ENCODE peak calls at places on chromosomes 2 and 18, in ten cellular contexts. X, Q, A, T, N, U, O, I, J and B are unnamed samples.

GRCh38 chr18:51405683-51406477 is 208.4 kb upstream of the MEX3C start:
- DNase-seq in A (no peak), U (no peak), Q (no peak), I (no peak), J (no peak), X (no peak), T (no peak), N (no peak), O (no peak), B (no peak)

GRCh38 chr2:70498054-70498453 is 55.6 kb downstream of the TGFA start:
- DNase-seq in J (no peak), X (no peak), T (no peak), Q (no peak), I (peak; percentile 51), N (peak; percentile 51), O (peak; percentile 8), U (no peak), A (peak; percentile 13), B (peak; percentile 4)

GRCh38 chr2:98900721-98901120 is 35.3 kb downstream of the CRACDL start:
- DNase-seq in N (no peak), T (no peak), U (no peak), J (no peak), X (peak; percentile 49), Q (no peak), I (no peak), O (no peak), A (no peak), B (no peak)

GRCh38 chr2:15640291-15640711 is 48.6 kb downstream of the DDX1 start:
- DNase-seq in U (no peak), J (no peak), I (peak; percentile 11), A (peak; percentile 64), N (no peak), T (no peak), X (no peak), Q (no peak), O (peak; percentile 95), B (no peak)

GRCh38 chr2:208657468-208657867 is 250.9 kb downstream of the PTH2R start:
- DNase-seq in N (peak; percentile 3), I (peak; percentile 8), X (no peak), A (no peak), U (no peak), J (no peak), Q (no peak), T (no peak), O (no peak), B (no peak)

GRCh38 chr2:158487419-158487818 is 30.7 kb downstream of the PKP4 start:
- DNase-seq in A (peak; percentile 62), Q (no peak), O (peak; percentile 86), I (no peak), T (no peak), N (no peak), X (no peak), J (no peak), U (no peak), B (no peak)

GRCh38 chr2:206798009-206798408 is 32.6 kb downstream of the FASTKD2 start:
- DNase-seq in I (no peak), X (no peak), T (no peak), J (no peak), U (no peak), O (no peak), A (no peak), N (peak; percentile 5), Q (no peak), B (no peak)

GRCh38 chr2:232857158-232857563 is 12.9 kb upstream of the SNORC start:
- DNase-seq in J (no peak), I (peak; percentile 86), A (no peak), N (no peak), U (no peak), T (no peak), O (peak; percentile 56), X (no peak), Q (no peak), B (no peak)

GRCh38 chr2:161090401-161090800 is 69.8 kb upstream of the TANK start:
- DNase-seq in J (no peak), N (no peak), Q (peak; percentile 17), O (peak; percentile 64), A (no peak), X (no peak), U (peak; percentile 6), T (no peak), I (no peak), B (no peak)

GRCh38 chr18:54532962-54533361 is 58.1 kb upstream of the DYNAP start:
- DNase-seq in X (no peak), A (no peak), N (peak; percentile 30), U (no peak), T (no peak), J (no peak), Q (no peak), I (no peak), O (no peak), B (peak; percentile 12)

GRCh38 chr2:74740395-74741075 is 86.5 kb downstream of the SEMA4F start:
- DNase-seq in T (peak; percentile 45), U (no peak), X (no peak), I (peak; percentile 93), N (no peak), Q (peak; percentile 85), J (no peak), A (peak; percentile 99), O (peak; percentile 66), B (no peak)

GRCh38 chr2:234951386-234952269 is at the start of gene SH3BP4:
- DNase-seq in U (no peak), I (peak; percentile 78), A (peak; percentile 50), X (peak; percentile 86), T (peak; percentile 92), N (no peak), J (peak; percentile 72), O (peak; percentile 81), Q (peak; percentile 87), B (no peak)

GRCh38 chr18:24987933-24988840 is 363.8 kb downstream of the ZNF521 start:
- DNase-seq in O (no peak), Q (no peak), T (peak; percentile 52), J (no peak), I (no peak), U (no peak), N (no peak), A (no peak), X (peak; percentile 72), B (no peak)

GRCh38 chr2:74333175-74333574 is 10.0 kb downstream of the SLC4A5 start:
- DNase-seq in I (peak; percentile 56), T (no peak), X (no peak), Q (peak; percentile 24), J (no peak), N (peak; percentile 35), O (peak; percentile 74), A (peak; percentile 20), U (no peak), B (peak; percentile 36)

GRCh38 chr2:112627060-112628040 is 18.4 kb upstream of the SLC20A1 start:
- DNase-seq in I (peak; percentile 91), Q (no peak), T (peak; percentile 55), A (peak; percentile 96), J (no peak), O (peak; percentile 95), X (peak; percentile 84), U (no peak), N (no peak), B (no peak)

GRCh38 chr2:33411765-33412164 is 64.7 kb upstream of the RASGRP3 start:
- DNase-seq in A (peak; percentile 66), J (no peak), X (no peak), U (no peak), Q (no peak), N (no peak), O (peak; percentile 91), I (no peak), T (no peak), B (no peak)

GRCh38 chr2:83104202-83104601 is 1354.9 kb downstream of the SUCLG1 start:
- DNase-seq in X (no peak), A (no peak), I (no peak), T (no peak), J (no peak), N (no peak), U (no peak), Q (no peak), O (no peak), B (no peak)

GRCh38 chr2:7671312-7671711 is 754.1 kb downstream of the RNF144A start:
- DNase-seq in A (no peak), X (peak; percentile 75), U (no peak), T (peak; percentile 81), Q (no peak), N (no peak), J (no peak), O (no peak), I (no peak), B (no peak)

GRCh38 chr2:15281681-15282080 is 279.5 kb downstream of the NBAS start:
- DNase-seq in X (no peak), I (no peak), N (no peak), T (no peak), O (no peak), A (no peak), J (no peak), Q (no peak), U (no peak), B (no peak)

GRCh38 chr2:227592694-227593387 is 5.9 kb upstream of the SCYGR2 start:
- DNase-seq in T (no peak), A (no peak), Q (no peak), X (no peak), O (peak; percentile 34), N (no peak), U (no peak), J (no peak), I (no peak), B (no peak)

GRCh38 chr2:75456825-75457224 is 103.9 kb downstream of the EVA1A start:
- DNase-seq in I (no peak), X (no peak), Q (no peak), J (no peak), O (no peak), U (no peak), A (no peak), T (no peak), N (no peak), B (no peak)

GRCh38 chr2:122007577-122007976 is 252.1 kb downstream of the TSN start:
- DNase-seq in O (no peak), J (no peak), U (no peak), Q (no peak), I (no peak), X (no peak), T (no peak), A (no peak), N (no peak), B (no peak)

GRCh38 chr2:181904022-181904632 is 12.6 kb downstream of the ITPRID2 start:
- DNase-seq in A (peak; percentile 37), U (peak; percentile 32), T (no peak), J (no peak), N (peak; percentile 72), Q (no peak), O (peak; percentile 71), X (no peak), I (peak; percentile 65), B (peak; percentile 42)

GRCh38 chr2:104904889-104905288 is 51.0 kb downstream of the POU3F3 start:
- DNase-seq in U (no peak), A (no peak), J (no peak), N (no peak), T (no peak), I (no peak), Q (no peak), O (no peak), X (no peak), B (no peak)

GRCh38 chr18:32441536-32441935 is 29.1 kb downstream of the GAREM1 start:
- DNase-seq in T (no peak), Q (no peak), U (no peak), J (no peak), I (no peak), X (no peak), N (no peak), O (peak; percentile 71), A (no peak), B (no peak)

GRCh38 chr2:109270758-109271305 is 141.8 kb downstream of the SH3RF3 start:
- DNase-seq in X (no peak), O (no peak), N (no peak), I (no peak), T (no peak), J (no peak), U (no peak), A (no peak), Q (peak; percentile 56), B (no peak)

GRCh38 chr2:27115485-27115884 is 3.4 kb downstream of the CGREF1 start:
- DNase-seq in T (no peak), U (no peak), A (no peak), O (no peak), N (no peak), Q (no peak), X (no peak), J (no peak), I (no peak), B (no peak)

GRCh38 chr2:55118643-55119065 is 68.4 kb upstream of the RTN4 start:
- DNase-seq in N (peak; percentile 33), X (no peak), I (no peak), U (no peak), Q (no peak), T (no peak), A (no peak), O (no peak), J (no peak), B (peak; percentile 28)